ENCODE peak calls at places on chromosomes 16 and 17, in eight cellular contexts. One of them, this sample, is unnamed.

GRCh38 chr16:2035431-2036199 is 8.9 kb downstream of the NHERF2 start:
- DNase-seq in A549: no peak
- DNase-seq in CD8-positive, alpha-beta T cell: no peak
- DNase-seq in GM13976: no peak
- DNase-seq in nephron progenitor cell: peak
- DNase-seq in mucosa of descending colon: no peak
- DNase-seq in left lung: peak
- DNase-seq in endothelial cell of umbilical vein: peak
- DNase-seq in this sample: peak

GRCh38 chr16:89358030-89359005 is 132.0 kb downstream of the ANKRD11 start:
- DNase-seq in A549: no peak
- DNase-seq in CD8-positive, alpha-beta T cell: peak
- DNase-seq in GM13976: no peak
- DNase-seq in nephron progenitor cell: no peak
- DNase-seq in mucosa of descending colon: no peak
- DNase-seq in left lung: no peak
- DNase-seq in endothelial cell of umbilical vein: no peak
- DNase-seq in this sample: no peak

GRCh38 chr17:83189013-83189672 is 109.7 kb downstream of the METRNL start:
- DNase-seq in A549: no peak
- DNase-seq in CD8-positive, alpha-beta T cell: peak
- DNase-seq in GM13976: no peak
- DNase-seq in nephron progenitor cell: no peak
- DNase-seq in mucosa of descending colon: no peak
- DNase-seq in left lung: peak
- DNase-seq in endothelial cell of umbilical vein: no peak
- DNase-seq in this sample: no peak

GRCh38 chr17:52148969-52149351 is 9.6 kb downstream of the CA10 start:
- DNase-seq in A549: no peak
- DNase-seq in CD8-positive, alpha-beta T cell: no peak
- DNase-seq in GM13976: no peak
- DNase-seq in nephron progenitor cell: no peak
- DNase-seq in mucosa of descending colon: no peak
- DNase-seq in left lung: no peak
- DNase-seq in endothelial cell of umbilical vein: no peak
- DNase-seq in this sample: no peak

GRCh38 chr17:73841431-73842060 is 197.3 kb upstream of the SDK2 start:
- DNase-seq in A549: peak
- DNase-seq in CD8-positive, alpha-beta T cell: peak
- DNase-seq in GM13976: no peak
- DNase-seq in nephron progenitor cell: no peak
- DNase-seq in mucosa of descending colon: peak
- DNase-seq in left lung: no peak
- DNase-seq in endothelial cell of umbilical vein: no peak
- DNase-seq in this sample: no peak

GRCh38 chr16:84851192-84852127 is 31.7 kb downstream of the CRISPLD2 start:
- DNase-seq in A549: peak
- DNase-seq in CD8-positive, alpha-beta T cell: no peak
- DNase-seq in GM13976: no peak
- DNase-seq in nephron progenitor cell: no peak
- DNase-seq in mucosa of descending colon: no peak
- DNase-seq in left lung: no peak
- DNase-seq in endothelial cell of umbilical vein: no peak
- DNase-seq in this sample: peak

GRCh38 chr17:2924211-2924610 is 128.0 kb downstream of the RAP1GAP2 start:
- DNase-seq in A549: no peak
- DNase-seq in CD8-positive, alpha-beta T cell: no peak
- DNase-seq in GM13976: no peak
- DNase-seq in nephron progenitor cell: no peak
- DNase-seq in mucosa of descending colon: no peak
- DNase-seq in left lung: no peak
- DNase-seq in endothelial cell of umbilical vein: no peak
- DNase-seq in this sample: no peak

GRCh38 chr17:10117581-10118001 is 80.8 kb downstream of the GAS7 start:
- DNase-seq in A549: no peak
- DNase-seq in CD8-positive, alpha-beta T cell: peak
- DNase-seq in GM13976: peak
- DNase-seq in nephron progenitor cell: no peak
- DNase-seq in mucosa of descending colon: no peak
- DNase-seq in left lung: no peak
- DNase-seq in endothelial cell of umbilical vein: no peak
- DNase-seq in this sample: no peak

GRCh38 chr17:35387496-35387895 is 14.1 kb upstream of the SLFN11 start:
- DNase-seq in A549: no peak
- DNase-seq in CD8-positive, alpha-beta T cell: no peak
- DNase-seq in GM13976: no peak
- DNase-seq in nephron progenitor cell: no peak
- DNase-seq in mucosa of descending colon: no peak
- DNase-seq in left lung: no peak
- DNase-seq in endothelial cell of umbilical vein: no peak
- DNase-seq in this sample: no peak

GRCh38 chr16:14640538-14640937 is 7.8 kb downstream of the BFAR start:
- DNase-seq in A549: no peak
- DNase-seq in CD8-positive, alpha-beta T cell: no peak
- DNase-seq in GM13976: no peak
- DNase-seq in nephron progenitor cell: no peak
- DNase-seq in mucosa of descending colon: peak
- DNase-seq in left lung: no peak
- DNase-seq in endothelial cell of umbilical vein: no peak
- DNase-seq in this sample: no peak

GRCh38 chr16:14307623-14308356 is 236.7 kb downstream of the MRTFB start:
- DNase-seq in A549: no peak
- DNase-seq in CD8-positive, alpha-beta T cell: no peak
- DNase-seq in GM13976: no peak
- DNase-seq in nephron progenitor cell: no peak
- DNase-seq in mucosa of descending colon: no peak
- DNase-seq in left lung: no peak
- DNase-seq in endothelial cell of umbilical vein: no peak
- DNase-seq in this sample: no peak

GRCh38 chr17:66272699-66273390 is 29.6 kb upstream of the PRKCA start:
- DNase-seq in A549: peak
- DNase-seq in CD8-positive, alpha-beta T cell: no peak
- DNase-seq in GM13976: no peak
- DNase-seq in nephron progenitor cell: no peak
- DNase-seq in mucosa of descending colon: no peak
- DNase-seq in left lung: no peak
- DNase-seq in endothelial cell of umbilical vein: peak
- DNase-seq in this sample: peak

GRCh38 chr17:15039366-15039765 is 225.8 kb downstream of the PMP22 start:
- DNase-seq in A549: no peak
- DNase-seq in CD8-positive, alpha-beta T cell: no peak
- DNase-seq in GM13976: no peak
- DNase-seq in nephron progenitor cell: no peak
- DNase-seq in mucosa of descending colon: no peak
- DNase-seq in left lung: no peak
- DNase-seq in endothelial cell of umbilical vein: no peak
- DNase-seq in this sample: no peak

GRCh38 chr17:83195330-83196087 is 116.1 kb downstream of the METRNL start:
- DNase-seq in A549: no peak
- DNase-seq in CD8-positive, alpha-beta T cell: no peak
- DNase-seq in GM13976: no peak
- DNase-seq in nephron progenitor cell: no peak
- DNase-seq in mucosa of descending colon: no peak
- DNase-seq in left lung: peak
- DNase-seq in endothelial cell of umbilical vein: no peak
- DNase-seq in this sample: no peak

DNA sequence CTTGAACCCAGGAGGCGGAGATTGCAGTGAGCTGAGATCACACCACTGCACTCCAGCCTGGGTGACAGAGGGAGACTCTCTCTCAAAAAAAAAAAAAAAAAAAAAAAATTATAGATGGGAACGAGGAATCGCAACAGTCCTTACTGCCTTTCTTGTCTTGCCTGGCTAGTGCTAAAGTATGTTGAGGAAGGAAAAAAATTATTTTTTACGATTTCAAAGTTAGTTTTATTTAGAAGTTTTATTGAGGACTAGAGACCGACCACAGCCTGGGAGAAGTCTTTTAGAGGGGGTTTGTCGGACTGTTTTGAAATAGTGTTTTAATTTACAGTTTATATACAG is 15.8 kb upstream of the DNAH17 start:
- DNase-seq in A549: no peak
- DNase-seq in CD8-positive, alpha-beta T cell: no peak
- DNase-seq in GM13976: no peak
- DNase-seq in nephron progenitor cell: no peak
- DNase-seq in mucosa of descending colon: no peak
- DNase-seq in left lung: no peak
- DNase-seq in endothelial cell of umbilical vein: no peak
- DNase-seq in this sample: no peak
- TF ChIP-seq CTCF in A549: no peak
- TF ChIP-seq CTCF in CD8-positive, alpha-beta T cell: no peak
- TF ChIP-seq CTCF in GM13976: no peak
- TF ChIP-seq CTCF in nephron progenitor cell: no peak
- TF ChIP-seq CTCF in mucosa of descending colon: no peak
- TF ChIP-seq CTCF in left lung: no peak
- TF ChIP-seq CTCF in endothelial cell of umbilical vein: no peak
- TF ChIP-seq CTCF in this sample: no peak

GRCh38 chr17:80426671-80427326 is 11.8 kb downstream of the ENDOV start:
- DNase-seq in A549: peak
- DNase-seq in CD8-positive, alpha-beta T cell: peak
- DNase-seq in GM13976: peak
- DNase-seq in nephron progenitor cell: peak
- DNase-seq in mucosa of descending colon: peak
- DNase-seq in left lung: peak
- DNase-seq in endothelial cell of umbilical vein: peak
- DNase-seq in this sample: peak
- TF ChIP-seq CTCF in A549: peak
- TF ChIP-seq CTCF in CD8-positive, alpha-beta T cell: peak
- TF ChIP-seq CTCF in GM13976: peak
- TF ChIP-seq CTCF in nephron progenitor cell: peak
- TF ChIP-seq CTCF in mucosa of descending colon: peak
- TF ChIP-seq CTCF in left lung: peak
- TF ChIP-seq CTCF in endothelial cell of umbilical vein: peak
- TF ChIP-seq CTCF in this sample: peak

GRCh38 chr17:80991645-80992076 is at the start of gene CHMP6:
- DNase-seq in A549: peak
- DNase-seq in CD8-positive, alpha-beta T cell: peak
- DNase-seq in GM13976: peak
- DNase-seq in nephron progenitor cell: peak
- DNase-seq in mucosa of descending colon: peak
- DNase-seq in left lung: peak
- DNase-seq in endothelial cell of umbilical vein: peak
- DNase-seq in this sample: peak
- TF ChIP-seq CTCF in A549: peak
- TF ChIP-seq CTCF in CD8-positive, alpha-beta T cell: no peak
- TF ChIP-seq CTCF in GM13976: no peak
- TF ChIP-seq CTCF in nephron progenitor cell: no peak
- TF ChIP-seq CTCF in mucosa of descending colon: peak
- TF ChIP-seq CTCF in left lung: no peak
- TF ChIP-seq CTCF in endothelial cell of umbilical vein: no peak
- TF ChIP-seq CTCF in this sample: peak

GRCh38 chr17:75892556-75893224 is 4.1 kb downstream of the TRIM65 start:
- DNase-seq in A549: no peak
- DNase-seq in CD8-positive, alpha-beta T cell: no peak
- DNase-seq in GM13976: no peak
- DNase-seq in nephron progenitor cell: no peak
- DNase-seq in mucosa of descending colon: no peak
- DNase-seq in left lung: no peak
- DNase-seq in endothelial cell of umbilical vein: no peak
- DNase-seq in this sample: no peak
- TF ChIP-seq CTCF in A549: no peak
- TF ChIP-seq CTCF in CD8-positive, alpha-beta T cell: no peak
- TF ChIP-seq CTCF in GM13976: no peak
- TF ChIP-seq CTCF in nephron progenitor cell: no peak
- TF ChIP-seq CTCF in mucosa of descending colon: no peak
- TF ChIP-seq CTCF in left lung: no peak
- TF ChIP-seq CTCF in endothelial cell of umbilical vein: no peak
- TF ChIP-seq CTCF in this sample: no peak

This sample was measured in HFFc6.